ENCODE peak calls at places on chromosomes 13 and 19, in five cellular contexts. E is H9, F is fibroblast of lung, R is MM.1S, T is SK-N-SH. L is an unnamed sample. For H3K4me1, the result is how much of the 10 kb centered on the place peaks cover.

GRCh38 chr19:41356984-41357739 is 3.4 kb upstream of the TGFB1 start:
- DNase-seq in T (peak), E (no peak), F (no peak), R (no peak), L (no peak)

GRCh38 chr19:35168261-35168660 is 13.7 kb downstream of the FXYD5 start:
- DNase-seq in T (no peak), R (no peak), F (peak), E (peak), L (no peak)

GRCh38 chr19:51821921-51822716 is 27.2 kb downstream of the FPR3 start:
- DNase-seq in E (no peak), R (no peak), F (no peak), T (no peak), L (no peak)

GRCh38 chr13:114132419-114133121 is at the start of gene RASA3:
- DNase-seq in R (peak), E (peak), T (peak), F (peak), L (peak)

GRCh38 chr13:91346848-91347211 is 657 bp upstream of the MIR17HG start:
- DNase-seq in R (peak), T (peak), E (peak), F (no peak), L (no peak)

GRCh38 chr13:31053896-31054295 is 107.8 kb downstream of the HSPH1 start:
- DNase-seq in R (no peak), T (no peak), E (no peak), F (no peak), L (no peak)

GRCh38 chr13:30766234-30766633 is 30.9 kb downstream of the ALOX5AP start:
- DNase-seq in T (no peak), F (no peak), R (no peak), E (no peak), L (no peak)

GRCh38 chr19:41739361-41739760 is 16.0 kb upstream of the CEACAM6 start:
- DNase-seq in T (no peak), E (no peak), F (no peak), R (no peak), L (no peak)

GRCh38 chr13:24742986-24743385 is 21.0 kb upstream of the RNF17 start:
- DNase-seq in F (no peak), R (no peak), E (no peak), T (no peak), L (no peak)

GRCh38 chr13:39900106-39900750 is 244.8 kb downstream of the COG6 start:
- DNase-seq in R (no peak), T (no peak), E (no peak), F (peak), L (peak)

GRCh38 chr13:40668335-40668734 is 1.9 kb upstream of the FOXO1 start:
- DNase-seq in F (no peak), E (peak), R (peak), T (no peak), L (no peak)

GRCh38 chr19:10120538-10121198 is 969 bp upstream of the EIF3G start:
- DNase-seq in E (no peak), R (no peak), T (no peak), F (peak), L (peak)

GRCh38 chr13:111259058-111259457 is 61.4 kb upstream of the TEX29 start:
- DNase-seq in T (no peak), F (no peak), R (no peak), E (no peak), L (no peak)

GRCh38 chr13:99969934-99970760 is 1.4 kb downstream of the ZIC5 start:
- DNase-seq in F (peak), E (peak), T (no peak), R (peak), L (no peak)

GRCh38 chr19:4877753-4878490 is 10.5 kb upstream of the PLIN3 start:
- DNase-seq in R (no peak), T (peak), E (peak), F (no peak), L (no peak)

GRCh38 chr19:40663712-40664692 is 26.4 kb downstream of the NUMBL start:
- DNase-seq in T (peak), E (no peak), F (peak), R (no peak), L (peak)

GRCh38 chr19:39514840-39515550 is at the start of gene SELENOV:
- DNase-seq in E (peak), T (peak), F (no peak), R (no peak), L (no peak)

GRCh38 chr13:26377038-26377437 is 123.1 kb downstream of the CDK8 start:
- DNase-seq in F (peak), E (peak), R (peak), T (peak), L (no peak)

GRCh38 chr19:32223595-32224370 is 121.6 kb upstream of the ZNF507 start:
- DNase-seq in R (peak), T (peak), E (no peak), F (no peak), L (no peak)

GRCh38 chr19:56273563-56274117 is 1.1 kb downstream of the EDDM13 start:
- DNase-seq in F (peak), T (no peak), R (no peak), E (no peak), L (peak)

GRCh38 chr13:92590503-92590908 is 636.1 kb upstream of the GPC6 start:
- DNase-seq in F (peak), T (no peak), E (no peak), R (no peak), L (peak)

GRCh38 chr19:7294571-7295212 is 478 bp upstream of the INSR start:
- DNase-seq in E (peak), T (peak), R (peak), F (peak), L (peak)

GRCh38 chr19:422213-422916 is 13.4 kb upstream of the C2CD4C start:
- DNase-seq in F (no peak), R (no peak), T (no peak), E (no peak), L (no peak)

GRCh38 chr19:38629568-38629967 is 10.6 kb downstream of the EIF3K start:
- DNase-seq in T (no peak), F (no peak), E (no peak), R (no peak), L (no peak)

GRCh38 chr19:35213678-35214632 is 14.6 kb downstream of the FAM187B start:
- DNase-seq in E (no peak), F (peak), T (peak), R (peak), L (peak)

GRCh38 chr19:6963259-6963852 is 57.9 kb downstream of the MBD3L2B start:
- DNase-seq in E (no peak), F (no peak), T (no peak), R (no peak), L (no peak)

GRCh38 chr19:7618366-7618765 is 11.0 kb downstream of the XAB2 start:
- DNase-seq in T (peak), F (no peak), E (no peak), R (no peak), L (no peak)

GRCh38 chr13:46179576-46180368 is 2.2 kb downstream of the LCP1 start:
- DNase-seq in T (no peak), E (no peak), R (no peak), F (no peak), L (no peak)

GRCh38 chr19:17447704-17448189 is 721 bp downstream of the TMEM221 start:
- DNase-seq in R (no peak), E (no peak), F (no peak), T (no peak), L (no peak)

GRCh38 chr13:73850104-73850898 is 283.9 kb downstream of the KLF12 start:
- DNase-seq in T (no peak), E (no peak), F (no peak), R (no peak), L (no peak)

GRCh38 chr19:4089400-4089908 is 22.8 kb upstream of the ZBTB7A start:
- DNase-seq in F (no peak), E (no peak), R (no peak), T (no peak), L (no peak)

GRCh38 chr13:109595466-109595865 is 190.9 kb downstream of the IRS2 start:
- DNase-seq in T (no peak), R (no peak), F (no peak), E (no peak), L (no peak)

GRCh38 chr19:5028229-5028886 is 59.4 kb downstream of the KDM4B start:
- DNase-seq in F (no peak), E (no peak), T (no peak), R (no peak), L (no peak)

GRCh38 chr13:38543561-38543960 is 143.3 kb upstream of the FREM2 start:
- DNase-seq in R (no peak), T (no peak), E (no peak), F (peak), L (peak)

GRCh38 chr19:45939792-45940514 is 25.4 kb upstream of the NANOS2 start:
- DNase-seq in E (no peak), F (no peak), T (no peak), R (no peak), L (no peak)

GRCh38 chr19:2670217-2670616 is 32.3 kb downstream of the GNG7 start:
- DNase-seq in T (no peak), F (no peak), E (no peak), R (no peak), L (no peak)
- H3K4me1 ChIP-seq in T (under half), F (under half), E (under half), R (under half), L (under half)

GRCh38 chr19:11426656-11427055 is 7.5 kb upstream of the RGL3 start:
- DNase-seq in E (no peak), F (no peak), T (no peak), R (no peak), L (no peak)
- H2AFZ ChIP-seq in E (no peak), F (no peak), T (no peak), R (no peak), L (no peak)

GRCh38 chr19:49129238-49129583 is 9.9 kb downstream of the PPFIA3 start:
- DNase-seq in T (peak), R (no peak), E (peak), F (no peak), L (no peak)

GRCh38 chr19:49126575-49126974 is 7.2 kb downstream of the PPFIA3 start:
- DNase-seq in T (no peak), R (no peak), F (no peak), E (no peak), L (no peak)

GRCh38 chr19:49128545-49129237 is 9.3 kb downstream of the PPFIA3 start:
- DNase-seq in E (no peak), T (no peak), R (no peak), F (no peak), L (no peak)

GRCh38 chr19:49130325-49130724 is 11.0 kb downstream of the PPFIA3 start:
- DNase-seq in F (no peak), E (no peak), R (no peak), T (no peak), L (no peak)

GRCh38 chr19:49127674-49128544 is 8.6 kb downstream of the PPFIA3 start:
- DNase-seq in F (peak), R (peak), E (peak), T (peak), L (peak)
- H3K9ac ChIP-seq in F (no peak), R (no peak), E (no peak), T (no peak), L (peak)

GRCh38 chr19:47511681-47512080 is 3.2 kb downstream of the NAPA start:
- DNase-seq in R (no peak), F (peak), T (no peak), E (no peak), L (no peak)

GRCh38 chr19:47512948-47513319 is 1.9 kb downstream of the NAPA start:
- DNase-seq in R (no peak), F (no peak), E (no peak), T (no peak), L (no peak)

GRCh38 chr19:47510516-47511127 is 4.2 kb downstream of the NAPA start:
- DNase-seq in R (no peak), E (no peak), T (no peak), F (no peak), L (no peak)

GRCh38 chr19:47511128-47511517 is 3.7 kb downstream of the NAPA start:
- DNase-seq in T (no peak), F (no peak), R (no peak), E (no peak), L (no peak)

DNA sequence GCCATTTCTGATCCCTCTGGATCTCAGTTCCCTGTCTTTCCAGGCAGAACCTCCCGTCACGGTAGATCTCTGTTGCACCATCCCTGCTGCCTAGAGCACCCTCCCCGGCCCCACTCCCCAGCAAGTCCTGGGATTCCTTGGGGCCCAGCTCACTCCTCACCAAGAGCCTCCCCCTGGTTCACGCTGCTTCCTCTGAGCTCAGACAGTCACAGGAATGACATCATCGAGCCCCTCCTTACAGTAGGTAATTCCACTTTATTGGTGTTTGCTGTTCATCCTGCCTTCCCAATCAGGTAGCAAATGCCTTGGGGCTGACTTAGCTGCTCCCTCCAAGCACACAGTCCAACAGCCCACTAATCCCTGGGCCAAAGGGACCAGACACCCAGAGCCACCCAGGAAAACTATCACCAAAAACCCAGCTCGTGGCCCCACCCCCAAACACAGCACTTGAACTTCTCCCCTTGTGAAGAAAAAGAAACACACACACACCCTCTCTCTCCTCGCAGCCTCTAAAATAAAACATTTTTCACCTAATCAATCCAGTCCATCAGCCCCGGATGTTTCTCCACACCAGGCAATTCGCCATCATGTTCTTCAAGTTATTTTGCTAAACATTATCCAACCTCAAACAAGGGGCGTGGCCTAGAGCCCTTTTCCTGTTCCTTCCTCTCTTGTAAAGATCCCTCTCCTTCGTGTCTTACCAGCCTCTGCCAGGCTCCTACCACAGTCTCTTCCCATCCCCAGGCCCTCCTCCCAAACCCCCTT is 2.5 kb downstream of the NAPA start:
- DNase-seq in F (peak), R (no peak), E (no peak), T (no peak), L (no peak)
- H3K4me1 ChIP-seq in F (under half), R (under half), E (under half), T (under half), L (under half)

DNA sequence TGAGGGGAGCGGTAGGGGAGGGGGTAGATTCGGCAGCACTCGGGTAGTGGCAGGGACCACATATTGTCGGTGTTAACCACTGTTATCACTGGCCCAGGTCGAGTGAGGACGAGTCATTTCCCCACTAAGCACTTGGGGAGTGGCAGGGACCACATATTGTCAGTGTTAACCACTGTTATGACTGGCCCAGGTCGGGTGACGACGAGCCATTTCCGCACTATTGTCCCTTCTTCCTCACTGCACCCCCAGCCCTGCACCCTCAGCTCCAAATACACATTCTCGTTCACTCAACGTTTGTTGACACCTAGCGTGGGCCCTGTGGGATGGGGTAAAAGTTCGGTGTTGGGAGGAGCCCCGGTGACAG is 467 bp upstream of the CLN5 start:
- DNase-seq in R (no peak), T (no peak), F (peak), E (no peak), L (no peak)
- H2AFZ ChIP-seq in R (peak), T (peak), F (peak), E (no peak), L (peak)

GRCh38 chr19:43675269-43675879 is 5.4 kb upstream of the PLAUR start:
- DNase-seq in T (no peak), R (peak), E (no peak), F (peak), L (peak)
- H3K9ac ChIP-seq in T (peak), R (peak), E (no peak), F (peak), L (peak)

DNA sequence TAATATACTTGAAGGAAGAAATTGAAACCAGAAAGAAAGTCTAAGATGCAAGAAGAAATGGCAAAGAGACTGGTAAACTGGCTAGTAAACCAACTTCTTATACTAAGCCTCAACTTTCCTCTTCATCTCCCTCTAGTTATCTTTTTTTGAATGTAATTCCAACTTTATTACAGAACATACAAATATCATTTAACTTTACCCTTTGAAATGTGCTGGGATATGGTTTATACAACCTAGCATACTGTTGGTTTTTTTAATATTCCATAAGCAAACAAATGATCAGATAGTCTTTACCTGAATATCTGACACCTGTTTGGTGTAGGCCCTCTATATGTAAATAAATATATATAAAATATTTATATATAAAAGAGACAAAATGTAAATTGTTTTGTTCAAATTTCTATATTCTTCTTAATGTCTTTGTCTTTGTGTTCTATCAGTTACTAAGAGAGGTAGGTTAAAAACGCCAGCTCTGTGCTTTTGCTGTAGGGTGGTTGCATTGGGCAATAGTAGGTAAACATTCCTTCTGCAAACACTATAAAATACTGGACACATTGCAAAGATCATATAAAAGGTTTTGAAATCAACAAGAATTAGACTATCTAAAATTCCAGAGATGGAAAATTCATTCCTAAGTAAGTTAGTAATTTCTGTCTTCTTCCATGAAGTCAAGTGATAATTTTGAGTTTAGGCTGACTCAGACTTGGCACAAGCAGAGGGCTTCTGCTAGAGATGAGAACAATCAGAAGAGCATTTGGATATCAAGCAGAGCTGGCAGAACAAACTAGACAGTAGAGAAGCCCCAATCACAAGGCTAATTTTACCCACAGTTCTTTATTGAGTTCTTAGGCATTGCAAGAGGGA is 383.3 kb downstream of the RFC3 start:
- DNase-seq in R (no peak), T (no peak), E (no peak), F (peak), L (peak)
- H3K4me1 ChIP-seq in R (under half), T (under half), E (under half), F (under half), L (under half)

GRCh38 chr13:49412749-49413148 is 31.1 kb downstream of the CAB39L start:
- DNase-seq in E (no peak), R (no peak), T (no peak), F (no peak), L (no peak)
- H2AFZ ChIP-seq in E (no peak), R (no peak), T (no peak), F (no peak), L (no peak)

GRCh38 chr13:32124743-32125142 is 93.2 kb downstream of the FRY start:
- DNase-seq in F (no peak), T (no peak), R (no peak), E (no peak), L (no peak)
- H3K9ac ChIP-seq in F (no peak), T (no peak), R (no peak), E (no peak), L (no peak)

L was measured in astrocyte.